ENCODE peak calls at places on chromosomes 12 and 14, in eight cellular contexts. S is SK-N-SH, O is fibroblast of lung, M is HCT116, V is K562, P is mesenchymal stem cell, C is neuronal stem cell, L is astrocyte. I is an unnamed sample. For H3K36me3, the result is how much of the 10 kb centered on the place peaks cover.

GRCh38 chr14:95892142-95892541 is 15.5 kb downstream of the TUNAR start:
- DNase-seq in L (no peak), M (no peak), O (no peak), C (no peak), V (no peak), P (no peak), S (no peak), I (no peak)

GRCh38 chr14:25048170-25049126 is 1.5 kb downstream of the STXBP6 start:
- DNase-seq in P (no peak), O (peak), L (peak), V (peak), M (no peak), C (no peak), S (no peak), I (no peak)

GRCh38 chr14:101707863-101708620 is 53.5 kb upstream of the PPP2R5C start:
- DNase-seq in V (no peak), S (no peak), O (no peak), P (no peak), C (no peak), M (no peak), L (no peak), I (no peak)

GRCh38 chr14:58297412-58297761 is 968 bp upstream of the ARID4A start:
- DNase-seq in O (no peak), C (no peak), V (no peak), S (no peak), P (peak), M (no peak), L (peak), I (no peak)

GRCh38 chr14:72965249-72965648 is 39.0 kb downstream of the DCAF4 start:
- DNase-seq in C (no peak), P (peak), M (no peak), O (peak), L (peak), S (no peak), V (peak), I (no peak)

GRCh38 chr14:50319293-50319692 is 7.2 kb downstream of the DMAC2L start:
- DNase-seq in V (no peak), S (no peak), P (peak), L (no peak), C (no peak), M (no peak), O (peak), I (no peak)

GRCh38 chr14:101072945-101073597 is 169.5 kb upstream of the RTL1 start:
- DNase-seq in P (peak), M (peak), C (peak), S (peak), V (peak), O (peak), L (peak), I (peak)

GRCh38 chr14:92408186-92408585 is 85.2 kb downstream of the SLC24A4 start:
- DNase-seq in L (peak), P (peak), S (no peak), O (peak), M (no peak), C (no peak), V (no peak), I (no peak)

GRCh38 chr12:122100568-122100967 is 22.0 kb downstream of the MLXIP start:
- DNase-seq in L (no peak), P (no peak), V (no peak), M (no peak), S (no peak), C (no peak), O (no peak), I (peak)
- H3K9ac ChIP-seq in L (no peak), P (no peak), V (no peak), M (no peak), S (no peak), C (no peak), O (no peak), I (no peak)

GRCh38 chr12:10220398-10221077 is 7.9 kb downstream of the GABARAPL1 start:
- DNase-seq in C (no peak), P (no peak), V (no peak), L (peak), M (no peak), O (peak), S (no peak), I (no peak)

GRCh38 chr12:10218021-10218420 is 5.3 kb downstream of the GABARAPL1 start:
- DNase-seq in O (no peak), L (no peak), S (no peak), M (no peak), P (no peak), V (peak), C (no peak), I (no peak)

GRCh38 chr12:10226086-10226485 is 13.4 kb downstream of the GABARAPL1 start:
- DNase-seq in P (no peak), S (no peak), M (no peak), O (no peak), L (no peak), C (no peak), V (no peak), I (no peak)

GRCh38 chr12:10223208-10223607 is 10.5 kb downstream of the GABARAPL1 start:
- DNase-seq in O (no peak), L (no peak), P (no peak), S (no peak), V (no peak), C (no peak), M (no peak), I (no peak)

GRCh38 chr12:10221846-10222245 is 9.2 kb downstream of the GABARAPL1 start:
- DNase-seq in V (no peak), C (no peak), P (no peak), S (no peak), M (no peak), O (no peak), L (no peak), I (no peak)
- H3K36me3 ChIP-seq in V (under half), C (under half), P (under half), S (under half), M (under half), O (under half), L (under half), I (under half)

GRCh38 chr12:113242560-113242959 is 21.3 kb downstream of the TPCN1 start:
- DNase-seq in V (no peak), M (no peak), C (no peak), O (no peak), P (no peak), S (no peak), L (no peak), I (no peak)

GRCh38 chr12:113240395-113240794 is 19.1 kb downstream of the TPCN1 start:
- DNase-seq in V (no peak), L (no peak), O (no peak), S (no peak), P (no peak), C (no peak), M (no peak), I (peak)

GRCh38 chr12:113242018-113242418 is 20.8 kb downstream of the TPCN1 start:
- DNase-seq in C (no peak), P (no peak), M (no peak), O (no peak), L (peak), V (no peak), S (no peak), I (no peak)

GRCh38 chr12:113239811-113240331 is 18.6 kb downstream of the TPCN1 start:
- DNase-seq in S (no peak), C (no peak), O (no peak), M (no peak), V (no peak), L (no peak), P (peak), I (no peak)

DNA sequence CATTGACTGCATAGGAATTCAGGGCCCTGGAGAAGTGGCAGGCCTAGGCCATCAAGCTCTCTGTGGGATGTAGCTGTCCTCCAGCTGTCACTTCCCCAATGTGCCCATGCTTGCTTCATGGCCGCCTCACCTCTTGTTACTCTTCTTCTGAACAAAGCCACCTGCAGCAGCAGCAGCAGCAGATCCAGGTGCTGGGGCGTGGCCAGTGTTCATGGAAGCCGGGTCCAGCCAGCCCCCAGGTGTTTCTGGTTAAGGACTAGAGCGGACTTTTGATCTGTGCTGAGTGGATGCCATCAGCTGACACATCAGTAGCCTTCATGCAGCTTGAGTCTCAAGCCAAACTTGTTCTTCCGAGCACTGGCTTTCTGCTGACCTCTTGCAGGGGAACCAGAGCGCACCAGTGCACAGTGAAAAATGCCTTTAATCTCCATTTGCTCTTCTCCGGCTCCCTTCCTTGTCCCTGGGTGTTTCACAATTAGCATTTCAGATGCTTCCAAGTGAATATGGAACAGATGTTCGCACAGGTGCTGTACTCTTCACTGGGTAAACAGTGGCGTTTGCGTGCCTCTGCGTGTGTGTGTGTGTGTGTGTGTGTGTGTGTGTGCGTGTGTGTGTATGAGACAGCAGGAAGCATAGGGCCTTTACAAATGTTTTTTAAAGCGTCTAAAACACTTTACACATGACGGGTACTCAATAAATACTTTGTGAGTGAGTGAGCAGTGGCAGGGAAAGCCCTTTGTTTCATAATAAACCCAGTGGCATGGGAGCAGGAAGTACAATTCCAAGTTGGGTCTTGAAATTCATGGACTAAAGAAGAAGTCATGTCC is 20.1 kb downstream of the TPCN1 start:
- DNase-seq in O (peak), P (peak), L (peak), V (no peak), M (no peak), S (no peak), C (no peak), I (no peak)
- H3K4me2 ChIP-seq in O (peak), P (no peak), L (peak), V (no peak), M (no peak), S (no peak), C (no peak), I (no peak)

GRCh38 chr12:99647453-99647852 is at the start of gene GARIN6:
- DNase-seq in V (no peak), O (no peak), M (no peak), S (no peak), P (no peak), C (no peak), L (no peak), I (no peak)
- H3K9ac ChIP-seq in V (no peak), O (no peak), M (no peak), S (no peak), P (no peak), C (no peak), L (no peak), I (no peak)

GRCh38 chr12:67659296-67659695 is 10.8 kb downstream of the DYRK2 start:
- DNase-seq in L (no peak), S (no peak), P (no peak), M (no peak), C (no peak), O (no peak), V (no peak), I (no peak)
- H3K36me3 ChIP-seq in L (under half), S (half or more), P (under half), M (under half), C (under half), O (under half), V (under half), I (half or more)

GRCh38 chr12:58310368-58310767 is 369.0 kb downstream of the ATP23 start:
- DNase-seq in M (no peak), P (peak), L (peak), V (no peak), S (no peak), O (peak), C (no peak), I (no peak)
- H3K4me2 ChIP-seq in M (peak), P (no peak), L (no peak), V (no peak), S (no peak), O (no peak), C (no peak), I (no peak)